ENCODE peak calls at places on chromosomes 16 and 17, in nine cellular contexts. One of them, this sample, is unnamed.

GRCh38 chr17:2102931-2103398 is 48.1 kb downstream of the HIC1 start:
- DNase-seq in adrenal gland: no peak
- DNase-seq in stomach: no peak
- DNase-seq in tibial nerve: no peak
- DNase-seq in IMR-90: peak
- DNase-seq in gastrocnemius medialis: no peak
- DNase-seq in body of pancreas: no peak
- DNase-seq in sigmoid colon: peak
- DNase-seq in HCT116: peak
- DNase-seq in this sample: peak

GRCh38 chr17:47901423-47901822 is 5.4 kb downstream of the SP2 start:
- DNase-seq in gastrocnemius medialis: no peak
- DNase-seq in adrenal gland: no peak
- DNase-seq in body of pancreas: no peak
- DNase-seq in tibial nerve: no peak
- DNase-seq in HCT116: no peak
- DNase-seq in IMR-90: no peak
- DNase-seq in stomach: no peak
- DNase-seq in sigmoid colon: no peak
- DNase-seq in this sample: no peak

GRCh38 chr17:73586153-73586906 is 57.9 kb downstream of the SDK2 start:
- DNase-seq in body of pancreas: no peak
- DNase-seq in tibial nerve: no peak
- DNase-seq in gastrocnemius medialis: no peak
- DNase-seq in HCT116: no peak
- DNase-seq in sigmoid colon: no peak
- DNase-seq in stomach: no peak
- DNase-seq in adrenal gland: no peak
- DNase-seq in IMR-90: no peak
- DNase-seq in this sample: no peak

GRCh38 chr16:58028541-58029070 is 3.1 kb downstream of the MMP15 start:
- DNase-seq in adrenal gland: no peak
- DNase-seq in stomach: no peak
- DNase-seq in gastrocnemius medialis: no peak
- DNase-seq in body of pancreas: no peak
- DNase-seq in sigmoid colon: no peak
- DNase-seq in IMR-90: no peak
- DNase-seq in HCT116: no peak
- DNase-seq in tibial nerve: no peak
- DNase-seq in this sample: no peak

GRCh38 chr16:31880322-31880979 is 6.8 kb downstream of the ZNF267 start:
- DNase-seq in adrenal gland: no peak
- DNase-seq in sigmoid colon: no peak
- DNase-seq in tibial nerve: no peak
- DNase-seq in stomach: no peak
- DNase-seq in gastrocnemius medialis: no peak
- DNase-seq in IMR-90: peak
- DNase-seq in body of pancreas: no peak
- DNase-seq in HCT116: no peak
- DNase-seq in this sample: peak

GRCh38 chr17:66494023-66494803 is 191.8 kb downstream of the PRKCA start:
- DNase-seq in IMR-90: peak
- DNase-seq in gastrocnemius medialis: no peak
- DNase-seq in body of pancreas: no peak
- DNase-seq in sigmoid colon: no peak
- DNase-seq in adrenal gland: no peak
- DNase-seq in stomach: no peak
- DNase-seq in HCT116: peak
- DNase-seq in tibial nerve: no peak
- DNase-seq in this sample: peak

GRCh38 chr17:36498155-36498554 is 11.7 kb downstream of the ZNHIT3 start:
- DNase-seq in stomach: no peak
- DNase-seq in HCT116: no peak
- DNase-seq in tibial nerve: no peak
- DNase-seq in gastrocnemius medialis: no peak
- DNase-seq in IMR-90: no peak
- DNase-seq in sigmoid colon: peak
- DNase-seq in body of pancreas: no peak
- DNase-seq in adrenal gland: no peak
- DNase-seq in this sample: no peak

GRCh38 chr17:38958326-38958725 is 8.9 kb downstream of the FBXO47 start:
- DNase-seq in sigmoid colon: no peak
- DNase-seq in gastrocnemius medialis: no peak
- DNase-seq in adrenal gland: no peak
- DNase-seq in HCT116: no peak
- DNase-seq in body of pancreas: no peak
- DNase-seq in tibial nerve: no peak
- DNase-seq in stomach: no peak
- DNase-seq in IMR-90: peak
- DNase-seq in this sample: no peak

GRCh38 chr17:69722518-69722917 is 308.0 kb downstream of the MAP2K6 start:
- DNase-seq in IMR-90: no peak
- DNase-seq in HCT116: no peak
- DNase-seq in gastrocnemius medialis: no peak
- DNase-seq in sigmoid colon: no peak
- DNase-seq in adrenal gland: no peak
- DNase-seq in stomach: no peak
- DNase-seq in body of pancreas: no peak
- DNase-seq in tibial nerve: no peak
- DNase-seq in this sample: no peak

GRCh38 chr17:17628388-17629008 is 37.0 kb upstream of the PEMT start:
- DNase-seq in IMR-90: no peak
- DNase-seq in adrenal gland: no peak
- DNase-seq in stomach: peak
- DNase-seq in tibial nerve: no peak
- DNase-seq in sigmoid colon: no peak
- DNase-seq in HCT116: no peak
- DNase-seq in gastrocnemius medialis: no peak
- DNase-seq in body of pancreas: no peak
- DNase-seq in this sample: no peak

DNA sequence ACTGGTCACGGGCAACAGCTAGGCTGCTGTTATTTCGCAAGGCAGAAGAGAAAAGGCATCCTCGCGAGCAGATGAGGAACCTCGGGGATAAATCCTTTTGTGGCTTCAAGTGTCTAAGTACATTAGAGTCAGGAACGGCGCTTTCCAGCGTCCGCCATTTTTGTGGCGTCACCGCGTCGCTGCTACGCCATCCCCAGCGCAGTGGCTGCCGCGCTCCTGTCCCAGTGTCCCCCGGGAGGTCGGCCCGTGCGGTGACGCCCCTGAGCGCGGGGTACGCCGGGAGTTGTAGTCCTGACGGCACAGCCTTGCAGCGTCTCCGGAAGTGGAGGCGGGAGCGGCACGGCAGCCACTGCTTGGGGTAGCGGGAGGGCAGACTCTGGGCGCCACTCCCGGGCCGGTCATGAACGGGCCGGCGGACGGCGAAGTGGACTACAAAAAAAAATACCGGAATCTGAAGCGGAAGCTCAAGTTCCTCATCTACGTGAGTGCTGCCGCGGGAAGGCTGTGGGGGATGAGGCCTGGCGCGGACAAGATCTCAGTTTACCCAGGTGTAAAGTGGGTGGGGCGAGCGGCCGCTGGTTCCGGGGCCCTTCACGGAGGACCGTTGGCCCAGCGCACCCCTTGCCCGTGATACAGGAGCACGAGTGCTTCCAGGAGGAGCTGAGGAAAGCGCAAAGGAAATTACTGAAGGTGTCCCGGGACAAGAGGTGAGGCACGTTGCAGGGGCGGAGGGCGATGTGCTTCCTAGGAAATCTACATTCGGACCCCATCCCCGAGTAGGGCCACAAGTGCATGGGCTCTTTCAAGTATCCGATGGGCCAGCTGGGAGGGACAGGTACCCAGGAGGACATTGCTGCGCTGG is at the start of gene INO80E:
- DNase-seq in gastrocnemius medialis: peak
- DNase-seq in sigmoid colon: peak
- DNase-seq in body of pancreas: peak
- DNase-seq in IMR-90: peak
- DNase-seq in HCT116: peak
- DNase-seq in tibial nerve: peak
- DNase-seq in adrenal gland: peak
- DNase-seq in stomach: peak
- DNase-seq in this sample: peak
- TF ChIP-seq POLR2A in gastrocnemius medialis: peak
- TF ChIP-seq POLR2A in sigmoid colon: peak
- TF ChIP-seq POLR2A in body of pancreas: no peak
- TF ChIP-seq POLR2A in IMR-90: peak
- TF ChIP-seq POLR2A in HCT116: peak
- TF ChIP-seq POLR2A in tibial nerve: peak
- TF ChIP-seq POLR2A in adrenal gland: no peak
- TF ChIP-seq POLR2A in stomach: no peak
- TF ChIP-seq POLR2A in this sample: peak

GRCh38 chr17:27294689-27295630 is 1.0 kb downstream of the WSB1 start:
- DNase-seq in body of pancreas: peak
- DNase-seq in stomach: peak
- DNase-seq in adrenal gland: peak
- DNase-seq in tibial nerve: peak
- DNase-seq in HCT116: peak
- DNase-seq in gastrocnemius medialis: peak
- DNase-seq in sigmoid colon: peak
- DNase-seq in IMR-90: peak
- DNase-seq in this sample: peak
- TF ChIP-seq POLR2A in body of pancreas: no peak
- TF ChIP-seq POLR2A in stomach: peak
- TF ChIP-seq POLR2A in adrenal gland: peak
- TF ChIP-seq POLR2A in tibial nerve: peak
- TF ChIP-seq POLR2A in HCT116: no peak
- TF ChIP-seq POLR2A in gastrocnemius medialis: peak
- TF ChIP-seq POLR2A in sigmoid colon: peak
- TF ChIP-seq POLR2A in IMR-90: peak
- TF ChIP-seq POLR2A in this sample: no peak

DNA sequence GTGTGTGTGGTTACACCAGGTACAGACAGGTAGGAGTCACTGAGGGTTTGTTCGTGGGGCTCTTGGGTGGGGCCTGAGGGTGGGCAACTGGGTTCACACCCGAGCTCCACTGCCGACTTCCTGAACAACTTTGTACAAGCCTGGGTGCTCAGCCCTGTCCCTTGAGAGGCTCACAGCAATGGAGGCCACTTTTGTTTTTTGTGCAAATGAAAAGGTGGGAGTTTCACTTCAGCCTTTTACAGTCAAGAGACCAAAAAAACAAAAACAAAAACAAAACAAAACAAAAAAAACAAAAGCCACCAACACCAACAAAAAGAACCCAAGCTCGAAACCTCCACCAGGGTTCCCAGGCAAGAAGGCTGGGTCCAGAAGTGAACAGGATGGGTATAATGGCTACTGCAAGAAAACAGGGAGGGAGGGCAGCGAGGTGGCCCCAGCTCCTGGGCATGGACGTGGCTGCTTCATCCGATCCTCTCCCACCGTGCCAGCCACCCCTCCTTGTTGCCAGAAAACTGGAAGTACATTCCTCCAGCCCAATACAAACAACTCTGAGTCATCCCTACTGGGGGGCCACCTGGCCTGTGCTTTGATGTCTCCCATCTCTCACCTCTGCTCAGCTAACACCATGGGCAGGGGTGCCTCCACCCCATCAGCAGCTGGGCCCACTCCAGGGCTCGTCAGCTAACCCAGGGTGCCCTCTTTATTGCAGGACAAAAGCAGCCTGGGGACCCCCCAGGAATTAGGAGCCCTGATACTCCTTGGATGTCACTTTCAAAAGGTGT is 2.1 kb downstream of the RHBDF2 start:
- DNase-seq in gastrocnemius medialis: no peak
- DNase-seq in HCT116: no peak
- DNase-seq in sigmoid colon: no peak
- DNase-seq in adrenal gland: no peak
- DNase-seq in stomach: no peak
- DNase-seq in tibial nerve: no peak
- DNase-seq in body of pancreas: no peak
- DNase-seq in IMR-90: no peak
- DNase-seq in this sample: peak
- TF ChIP-seq POLR2A in gastrocnemius medialis: no peak
- TF ChIP-seq POLR2A in HCT116: no peak
- TF ChIP-seq POLR2A in sigmoid colon: no peak
- TF ChIP-seq POLR2A in adrenal gland: no peak
- TF ChIP-seq POLR2A in stomach: no peak
- TF ChIP-seq POLR2A in tibial nerve: no peak
- TF ChIP-seq POLR2A in body of pancreas: no peak
- TF ChIP-seq POLR2A in IMR-90: no peak
- TF ChIP-seq POLR2A in this sample: no peak

GRCh38 chr17:28950017-28950751 is 1.1 kb downstream of the PHF12 start:
- DNase-seq in stomach: peak
- DNase-seq in sigmoid colon: peak
- DNase-seq in body of pancreas: peak
- DNase-seq in tibial nerve: no peak
- DNase-seq in gastrocnemius medialis: peak
- DNase-seq in adrenal gland: peak
- DNase-seq in HCT116: no peak
- DNase-seq in IMR-90: peak
- DNase-seq in this sample: no peak

GRCh38 chr17:28948342-28948741 is 3.0 kb downstream of the PHF12 start:
- DNase-seq in sigmoid colon: no peak
- DNase-seq in adrenal gland: no peak
- DNase-seq in gastrocnemius medialis: no peak
- DNase-seq in stomach: no peak
- DNase-seq in body of pancreas: no peak
- DNase-seq in HCT116: no peak
- DNase-seq in IMR-90: no peak
- DNase-seq in tibial nerve: no peak
- DNase-seq in this sample: no peak

GRCh38 chr17:28950752-28951427 is 428 bp downstream of the PHF12 start:
- DNase-seq in adrenal gland: no peak
- DNase-seq in sigmoid colon: no peak
- DNase-seq in HCT116: no peak
- DNase-seq in stomach: no peak
- DNase-seq in tibial nerve: no peak
- DNase-seq in body of pancreas: no peak
- DNase-seq in IMR-90: no peak
- DNase-seq in gastrocnemius medialis: no peak
- DNase-seq in this sample: no peak

GRCh38 chr17:28948873-28949184 is 2.5 kb downstream of the PHF12 start:
- DNase-seq in sigmoid colon: no peak
- DNase-seq in body of pancreas: no peak
- DNase-seq in gastrocnemius medialis: no peak
- DNase-seq in HCT116: no peak
- DNase-seq in adrenal gland: no peak
- DNase-seq in tibial nerve: no peak
- DNase-seq in stomach: no peak
- DNase-seq in IMR-90: peak
- DNase-seq in this sample: no peak

DNA sequence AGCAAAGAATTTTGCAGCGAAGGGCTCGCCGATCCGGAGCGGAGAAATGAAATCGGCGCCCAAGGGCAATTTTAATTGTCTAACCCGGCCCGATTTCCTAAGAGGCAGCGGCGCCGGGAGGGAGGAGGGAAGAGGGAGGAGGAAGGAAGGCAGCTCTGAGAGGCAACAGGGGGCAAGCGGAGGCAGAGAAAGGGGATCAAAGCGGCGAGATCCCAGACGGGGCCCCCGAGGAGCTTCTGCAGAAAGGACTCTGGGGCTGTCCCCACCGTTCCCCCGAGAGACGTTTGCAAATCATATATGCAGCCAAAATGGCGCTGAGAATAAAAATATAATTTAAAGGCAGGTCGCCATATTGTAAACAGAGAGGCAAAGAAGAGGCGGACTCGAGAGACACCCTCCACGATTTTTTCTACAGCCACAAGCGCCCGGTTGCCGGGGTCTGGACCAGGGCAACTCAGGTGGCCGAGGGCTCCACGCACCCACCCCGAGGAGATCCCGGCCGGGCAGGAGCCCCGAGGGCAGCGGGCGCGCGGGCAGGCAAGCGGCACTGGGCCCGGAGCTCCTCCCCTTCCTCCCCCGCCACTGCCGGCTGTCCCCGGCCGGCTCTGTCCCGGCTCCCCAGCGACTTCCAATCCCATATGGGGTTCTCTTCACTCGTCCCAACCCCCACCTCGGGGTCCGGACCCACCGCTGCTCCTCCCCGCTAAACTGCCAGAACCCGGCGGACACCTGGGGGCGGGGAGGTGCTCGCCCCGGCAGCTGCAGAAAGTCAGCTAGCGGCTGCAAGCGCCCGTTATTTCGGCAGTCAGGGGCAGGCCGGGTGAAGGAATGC is 1.9 kb downstream of the PHF12 start:
- DNase-seq in HCT116: no peak
- DNase-seq in tibial nerve: peak
- DNase-seq in sigmoid colon: peak
- DNase-seq in stomach: peak
- DNase-seq in gastrocnemius medialis: peak
- DNase-seq in adrenal gland: peak
- DNase-seq in body of pancreas: peak
- DNase-seq in IMR-90: no peak
- DNase-seq in this sample: no peak
- TF ChIP-seq POLR2A in HCT116: no peak
- TF ChIP-seq POLR2A in tibial nerve: no peak
- TF ChIP-seq POLR2A in sigmoid colon: no peak
- TF ChIP-seq POLR2A in stomach: no peak
- TF ChIP-seq POLR2A in gastrocnemius medialis: no peak
- TF ChIP-seq POLR2A in adrenal gland: no peak
- TF ChIP-seq POLR2A in body of pancreas: peak
- TF ChIP-seq POLR2A in IMR-90: no peak
- TF ChIP-seq POLR2A in this sample: peak

This sample was measured in H54.